ENCODE peak calls at places on chromosomes 12 and 14, in seven cellular contexts. S is HL-60, E is AG10803, P is upper lobe of right lung, J is WERI-Rb-1, I is foreskin fibroblast, H is WTC11. C is an unnamed sample.

GRCh38 chr14:66099931-66100330 is 386.2 kb upstream of the CCDC196 start:
- DNase-seq in S (no peak), E (no peak), P (no peak), J (no peak), I (no peak), H (no peak), C (no peak)

GRCh38 chr14:103070263-103070885 is 13.0 kb upstream of the CDC42BPB start:
- DNase-seq in S (no peak), E (no peak), P (no peak), J (no peak), I (no peak), H (no peak), C (no peak)

GRCh38 chr12:106296179-106296877 is 6.2 kb upstream of the TCP11L2 start:
- DNase-seq in S (no peak), E (peak), P (no peak), J (no peak), I (peak), H (no peak), C (no peak)

GRCh38 chr12:123726244-123726643 is 14.1 kb downstream of the ATP6V0A2 start:
- DNase-seq in S (no peak), E (no peak), P (no peak), J (no peak), I (no peak), H (no peak), C (no peak)

GRCh38 chr14:74754157-74754556 is 9.0 kb upstream of the YLPM1 start:
- DNase-seq in S (no peak), E (peak), P (no peak), J (no peak), I (peak), H (no peak), C (no peak)

GRCh38 chr14:76386922-76387782 is 11.2 kb downstream of the ESRRB start:
- DNase-seq in S (peak), E (peak), P (peak), J (peak), I (peak), H (peak), C (peak)

GRCh38 chr12:46386877-46387629 is 14.5 kb upstream of the SLC38A2 start:
- DNase-seq in S (peak), E (peak), P (no peak), J (no peak), I (peak), H (no peak), C (no peak)

GRCh38 chr14:22411398-22411797 is 177.6 kb downstream of the DAD1 start:
- DNase-seq in S (no peak), E (no peak), P (no peak), J (no peak), I (no peak), H (no peak), C (no peak)

GRCh38 chr14:59278111-59278510 is 89.6 kb downstream of the DAAM1 start:
- DNase-seq in S (no peak), E (peak), P (no peak), J (no peak), I (peak), H (no peak), C (no peak)

GRCh38 chr12:75727577-75727976 is 216.2 kb upstream of the KRR1 start:
- DNase-seq in S (no peak), E (no peak), P (no peak), J (no peak), I (no peak), H (peak), C (no peak)

GRCh38 chr12:100860611-100861010 is 66.0 kb downstream of the ANO4 start:
- DNase-seq in S (no peak), E (no peak), P (no peak), J (no peak), I (no peak), H (no peak), C (no peak)

GRCh38 chr12:26121841-26122680 is 2.8 kb downstream of the BHLHE41 start:
- DNase-seq in S (peak), E (peak), P (peak), J (peak), I (peak), H (peak), C (no peak)

GRCh38 chr12:89707623-89707991 is 1.0 kb downstream of the ATP2B1 start:
- DNase-seq in S (peak), E (no peak), P (peak), J (peak), I (peak), H (peak), C (no peak)

GRCh38 chr12:48276621-48277020 is 73.5 kb upstream of the OR10AD1 start:
- DNase-seq in S (no peak), E (no peak), P (no peak), J (no peak), I (no peak), H (no peak), C (no peak)

GRCh38 chr12:108324678-108325358 is 14.3 kb downstream of the CMKLR1 start:
- DNase-seq in S (peak), E (no peak), P (no peak), J (no peak), I (no peak), H (no peak), C (no peak)

GRCh38 chr14:105927094-105927475 is 400.7 kb downstream of the TMEM121 start:
- DNase-seq in S (no peak), E (no peak), P (no peak), J (no peak), I (no peak), H (no peak), C (no peak)

GRCh38 chr12:77064891-77065360 is 443 bp downstream of the E2F7 start:
- DNase-seq in S (no peak), E (no peak), P (no peak), J (no peak), I (no peak), H (no peak), C (no peak)

GRCh38 chr12:124921200-124922008 is 7.0 kb upstream of the UBC start:
- DNase-seq in S (peak), E (peak), P (no peak), J (peak), I (peak), H (peak), C (no peak)

GRCh38 chr14:68691031-68691864 is 101.6 kb downstream of the ZFP36L1 start:
- DNase-seq in S (no peak), E (no peak), P (peak), J (no peak), I (no peak), H (peak), C (no peak)

GRCh38 chr14:51072976-51073375 is 21.9 kb downstream of the TRIM9 start:
- DNase-seq in S (no peak), E (no peak), P (no peak), J (no peak), I (no peak), H (no peak), C (no peak)

GRCh38 chr14:49621114-49621881 is 699 bp downstream of the MGAT2 start:
- DNase-seq in S (peak), E (peak), P (peak), J (peak), I (peak), H (peak), C (no peak)

GRCh38 chr12:60106207-60106606 is 510.4 kb downstream of the SLC16A7 start:
- DNase-seq in S (no peak), E (peak), P (no peak), J (no peak), I (peak), H (no peak), C (no peak)

GRCh38 chr12:7431993-7432685 is 11.8 kb downstream of the CD163L1 start:
- DNase-seq in S (no peak), E (peak), P (no peak), J (no peak), I (peak), H (no peak), C (no peak)

GRCh38 chr14:54435500-54435981 is 5.6 kb downstream of the CNIH1 start:
- DNase-seq in S (no peak), E (peak), P (no peak), J (no peak), I (peak), H (no peak), C (no peak)

GRCh38 chr14:100906420-100906819 is 2.9 kb upstream of the RTL1 start:
- DNase-seq in S (no peak), E (no peak), P (no peak), J (no peak), I (no peak), H (peak), C (no peak)

GRCh38 chr12:12736759-12737676 is 19.9 kb downstream of the CDKN1B start:
- DNase-seq in S (peak), E (peak), P (no peak), J (no peak), I (peak), H (no peak), C (no peak)

GRCh38 chr12:51941011-51941561 is 10.4 kb upstream of the ACVR1B start:
- DNase-seq in S (no peak), E (peak), P (no peak), J (no peak), I (peak), H (no peak), C (no peak)

GRCh38 chr12:43722621-43723020 is 36.0 kb downstream of the PUS7L start:
- DNase-seq in S (no peak), E (no peak), P (no peak), J (no peak), I (no peak), H (no peak), C (no peak)

GRCh38 chr12:94965982-94966381 is 37.5 kb downstream of the NDUFA12 start:
- DNase-seq in S (no peak), E (no peak), P (no peak), J (no peak), I (no peak), H (no peak), C (no peak)

DNA sequence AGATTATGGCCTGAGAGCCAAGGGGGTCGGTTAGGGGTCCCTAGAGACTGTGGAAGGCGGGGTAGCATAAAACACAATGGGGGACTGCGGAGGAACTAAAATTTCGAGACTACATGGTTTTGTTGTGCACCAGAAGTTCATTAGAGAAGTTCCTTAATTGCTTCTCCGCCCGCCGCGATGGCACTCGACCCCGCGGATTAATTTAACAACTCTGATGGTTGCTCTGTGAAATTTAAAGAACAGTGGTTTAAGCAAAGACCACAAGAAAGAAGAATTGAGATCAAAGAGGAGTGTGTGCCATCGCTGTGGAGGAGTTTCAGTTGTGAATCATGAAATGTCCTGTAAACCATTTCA is 1.4 kb upstream of the CCDC88C start:
- DNase-seq in S (no peak), E (no peak), P (no peak), J (no peak), I (no peak), H (no peak), C (no peak)
- TF ChIP-seq CTCF in S (no peak), E (no peak), P (peak), J (no peak), I (no peak), H (no peak), C (no peak)

GRCh38 chr12:104653730-104654328 is 197.1 kb downstream of the CHST11 start:
- DNase-seq in S (no peak), E (no peak), P (no peak), J (peak), I (no peak), H (peak), C (no peak)
- TF ChIP-seq CTCF in S (peak), E (peak), P (peak), J (peak), I (no peak), H (peak), C (no peak)

DNA sequence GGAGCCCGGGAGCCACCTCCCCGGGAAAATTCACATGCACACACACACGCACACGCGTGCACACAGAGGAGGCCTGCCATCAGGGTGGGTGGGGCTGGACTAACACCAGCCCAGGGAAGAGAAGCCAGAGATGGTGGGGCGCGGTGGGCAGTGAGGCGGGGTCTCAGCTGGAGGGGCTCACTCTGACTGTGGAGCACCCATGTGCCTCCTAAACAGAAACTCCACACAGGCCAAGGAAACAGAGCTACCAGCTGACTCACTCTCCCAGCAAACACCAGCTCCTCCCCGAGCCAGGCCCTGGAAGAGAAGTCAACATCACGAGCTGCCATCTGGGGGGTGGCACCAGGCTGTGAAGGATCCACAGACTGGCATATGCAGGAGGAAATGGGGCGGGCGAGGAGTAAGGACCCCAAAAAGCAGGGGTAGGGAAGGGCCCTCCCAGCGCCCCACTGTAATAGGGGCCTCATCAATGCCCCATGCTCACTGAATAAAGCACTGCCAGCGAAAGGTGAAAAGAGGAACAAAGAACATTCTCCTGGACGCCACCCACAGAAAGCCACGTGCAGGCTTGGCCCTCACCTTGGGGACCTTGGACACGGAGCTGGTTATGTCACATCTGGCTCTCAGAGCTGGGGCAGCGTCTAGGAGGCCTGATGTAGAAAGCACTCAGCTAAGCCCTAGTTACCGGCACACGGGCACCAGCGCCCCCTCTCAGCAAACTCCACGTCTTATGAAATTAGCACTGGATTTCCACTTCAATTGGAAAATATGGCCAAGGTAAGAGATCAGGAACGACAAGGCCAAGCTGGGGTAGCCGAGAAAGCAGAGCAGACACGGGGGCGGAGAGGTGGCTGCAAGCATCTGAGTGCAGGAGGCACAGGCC is 8.4 kb upstream of the INF2 start:
- DNase-seq in S (peak), E (peak), P (peak), J (peak), I (peak), H (no peak), C (no peak)
- TF ChIP-seq CTCF in S (no peak), E (peak), P (peak), J (peak), I (peak), H (no peak), C (peak)

GRCh38 chr12:5187136-5187535 is 143.5 kb downstream of the KCNA5 start:
- DNase-seq in S (no peak), E (no peak), P (no peak), J (no peak), I (no peak), H (no peak), C (no peak)

GRCh38 chr12:5185435-5186069 is 141.9 kb downstream of the KCNA5 start:
- DNase-seq in S (no peak), E (no peak), P (no peak), J (no peak), I (no peak), H (no peak), C (no peak)

GRCh38 chr12:5186715-5187114 is 143.0 kb downstream of the KCNA5 start:
- DNase-seq in S (no peak), E (no peak), P (no peak), J (no peak), I (no peak), H (no peak), C (no peak)

GRCh38 chr12:5188413-5188930 is 144.8 kb downstream of the KCNA5 start:
- DNase-seq in S (no peak), E (peak), P (no peak), J (no peak), I (no peak), H (no peak), C (no peak)

GRCh38 chr12:5184159-5184558 is 140.5 kb downstream of the KCNA5 start:
- DNase-seq in S (no peak), E (no peak), P (no peak), J (no peak), I (no peak), H (no peak), C (no peak)
- TF ChIP-seq CTCF in S (no peak), E (no peak), P (no peak), J (peak), I (no peak), H (no peak), C (no peak)

GRCh38 chr12:56117778-56118687 is at the start of gene ZC3H10:
- DNase-seq in S (peak), E (peak), P (peak), J (peak), I (peak), H (peak), C (peak)
- TF ChIP-seq CTCF in S (no peak), E (peak), P (peak), J (peak), I (peak), H (no peak), C (peak)

GRCh38 chr12:44960856-44961255 is 84.7 kb upstream of the NELL2 start:
- DNase-seq in S (no peak), E (no peak), P (no peak), J (peak), I (no peak), H (peak), C (no peak)
- TF ChIP-seq CTCF in S (no peak), E (no peak), P (no peak), J (peak), I (no peak), H (no peak), C (no peak)

GRCh38 chr12:71128191-71128590 is 29.6 kb downstream of the TSPAN8 start:
- DNase-seq in S (no peak), E (peak), P (no peak), J (no peak), I (peak), H (no peak), C (no peak)

GRCh38 chr12:71125515-71125914 is 32.3 kb downstream of the TSPAN8 start:
- DNase-seq in S (no peak), E (no peak), P (no peak), J (peak), I (no peak), H (no peak), C (no peak)

GRCh38 chr12:71125949-71126348 is 31.9 kb downstream of the TSPAN8 start:
- DNase-seq in S (no peak), E (no peak), P (no peak), J (no peak), I (no peak), H (no peak), C (no peak)

GRCh38 chr12:71129364-71129763 is 28.4 kb downstream of the TSPAN8 start:
- DNase-seq in S (no peak), E (no peak), P (no peak), J (no peak), I (no peak), H (no peak), C (no peak)

DNA sequence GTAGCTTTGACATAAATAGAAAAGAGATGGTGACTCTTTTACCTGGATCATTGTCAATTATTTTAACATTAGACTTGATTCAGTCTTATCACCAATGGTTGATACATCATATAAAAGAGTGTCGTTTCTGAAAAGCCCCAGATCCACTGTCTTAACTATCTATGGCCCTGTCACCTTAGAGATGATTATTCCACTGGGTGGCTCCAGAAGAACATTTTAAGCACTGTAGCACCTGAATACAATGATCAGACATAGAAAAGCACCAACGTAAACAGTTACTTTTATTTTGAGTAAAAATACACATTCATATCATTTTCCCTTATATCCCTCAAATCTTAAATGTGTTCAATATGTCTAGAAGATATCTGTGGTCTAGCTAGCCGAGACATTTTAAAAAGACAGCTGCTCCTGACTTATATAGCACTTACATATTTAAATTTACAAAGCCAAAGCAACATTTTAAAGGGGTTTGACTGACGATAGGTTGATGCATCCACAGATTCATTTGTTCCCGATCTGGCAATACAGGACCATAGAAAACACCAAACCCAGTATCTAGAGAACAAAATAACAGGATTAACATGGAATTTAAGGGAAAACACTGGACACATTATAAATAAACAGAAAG is 32.9 kb downstream of the TSPAN8 start:
- DNase-seq in S (no peak), E (no peak), P (no peak), J (no peak), I (no peak), H (no peak), C (no peak)
- TF ChIP-seq CTCF in S (no peak), E (no peak), P (no peak), J (no peak), I (no peak), H (no peak), C (no peak)

GRCh38 chr12:111024205-111024794 is 103.9 kb upstream of the MYL2 start:
- DNase-seq in S (peak), E (peak), P (peak), J (peak), I (peak), H (peak), C (no peak)
- TF ChIP-seq CTCF in S (peak), E (peak), P (peak), J (peak), I (peak), H (peak), C (peak)

GRCh38 chr14:104135121-104135903 is 3.1 kb upstream of the KIF26A start:
- DNase-seq in S (no peak), E (no peak), P (peak), J (peak), I (peak), H (peak), C (no peak)
- TF ChIP-seq CTCF in S (no peak), E (no peak), P (no peak), J (peak), I (no peak), H (peak), C (no peak)

DNA sequence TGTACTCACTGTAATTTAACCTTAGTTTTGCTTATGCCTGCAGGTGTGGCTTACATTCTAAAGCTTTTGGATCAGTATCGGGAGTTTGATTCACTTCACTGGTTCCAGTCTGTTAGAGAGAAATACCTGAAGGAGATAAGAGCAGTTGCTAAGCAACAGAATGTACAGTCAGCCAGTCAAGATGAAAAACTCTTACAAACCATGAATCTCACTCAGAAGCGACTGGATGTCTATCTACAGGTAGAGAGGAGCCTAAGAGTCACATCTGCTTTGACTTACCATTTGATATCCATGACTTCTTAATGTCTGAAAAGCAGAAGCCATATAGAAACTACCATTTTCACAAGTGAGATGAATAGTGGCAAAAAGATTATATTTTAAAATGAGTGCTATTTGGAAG is 56.5 kb downstream of the WASHC4 start:
- DNase-seq in S (no peak), E (no peak), P (no peak), J (no peak), I (no peak), H (no peak), C (no peak)
- TF ChIP-seq CTCF in S (no peak), E (no peak), P (no peak), J (no peak), I (no peak), H (no peak), C (no peak)

C was measured in AG09319.